ENCODE peak calls at places on chromosomes 3 and 15, in seven cellular contexts. E, I, V, X, P, Q and O are unnamed samples.

GRCh38 chr3:184359610-184360009 is 1.8 kb downstream of the CLCN2 start:
- DNase-seq in Q (no peak), E (no peak), I (no peak), X (no peak), V (no peak), P (no peak), O (no peak)

GRCh38 chr3:4726549-4726948 is 233.4 kb downstream of the ITPR1 start:
- DNase-seq in E (no peak), X (no peak), V (no peak), P (no peak), I (peak), Q (no peak), O (no peak)

GRCh38 chr3:149816986-149817385 is 4.0 kb downstream of the RNF13 start:
- DNase-seq in I (peak), Q (no peak), P (no peak), X (no peak), E (no peak), V (no peak), O (no peak)

GRCh38 chr3:196524527-196524926 is 9.4 kb upstream of the SMCO1 start:
- DNase-seq in I (peak), Q (no peak), E (no peak), X (peak), P (no peak), V (peak), O (no peak)

GRCh38 chr3:52983336-52983807 is 62.5 kb downstream of the SFMBT1 start:
- DNase-seq in X (no peak), E (peak), I (no peak), P (no peak), V (peak), Q (no peak), O (no peak)

GRCh38 chr3:11186771-11187170 is 32.5 kb downstream of the HRH1 start:
- DNase-seq in P (no peak), Q (no peak), E (no peak), V (no peak), I (peak), X (no peak), O (no peak)

GRCh38 chr15:85589873-85590272 is 204.9 kb downstream of the KLHL25 start:
- DNase-seq in I (peak), E (no peak), P (no peak), Q (no peak), V (no peak), X (no peak), O (no peak)

GRCh38 chr3:149886957-149887356 is 73.9 kb downstream of the RNF13 start:
- DNase-seq in E (no peak), P (no peak), Q (no peak), I (no peak), X (no peak), V (no peak), O (no peak)

GRCh38 chr15:49232407-49232806 is 62.4 kb downstream of the GALK2 start:
- DNase-seq in Q (no peak), X (no peak), P (no peak), V (no peak), E (no peak), I (no peak), O (no peak)

GRCh38 chr15:74415966-74416916 is 17.5 kb downstream of the SEMA7A start:
- DNase-seq in I (no peak), V (no peak), E (no peak), P (no peak), Q (no peak), X (no peak), O (no peak)